ENCODE peak calls at places on chromosomes 2 and 18, in six cellular contexts. U is right cardiac atrium, T is heart right ventricle, Z is PC-3, O is left lung, X is mucosa of descending colon. R is an unnamed sample.

GRCh38 chr2:240339411-240340360 is 95.8 kb upstream of the GPC1 start:
- ATAC-seq in O (no peak), T (no peak), U (peak; percentile 30), X (no peak), Z (no peak), R (no peak)

GRCh38 chr18:35998967-35999366 is 26.5 kb downstream of the RMP24 start:
- ATAC-seq in U (no peak), Z (no peak), X (peak; percentile 30), O (no peak), T (no peak), R (no peak)

GRCh38 chr2:42495234-42495581 is 1.4 kb upstream of the KCNG3 start:
- ATAC-seq in Z (no peak), O (no peak), U (no peak), T (no peak), X (no peak), R (no peak)

GRCh38 chr2:221527759-221528444 is 44.2 kb downstream of the EPHA4 start:
- ATAC-seq in O (peak; percentile 67), X (peak; percentile 86), U (peak; percentile 56), T (peak; percentile 71), Z (no peak), R (no peak)

GRCh38 chr2:45567288-45567963 is 43.6 kb downstream of the SRBD1 start:
- ATAC-seq in O (no peak), T (no peak), U (no peak), X (peak; percentile 6), Z (no peak), R (no peak)

GRCh38 chr2:153871231-153872221 is at the start of gene GALNT13:
- ATAC-seq in T (no peak), O (peak; percentile 98), U (peak; percentile 64), X (peak; percentile 58), Z (peak; percentile 87), R (peak; percentile 72)

GRCh38 chr2:241619602-241620418 is 17.1 kb downstream of the THAP4 start:
- ATAC-seq in Z (no peak), T (no peak), U (no peak), O (no peak), X (no peak), R (no peak)

GRCh38 chr2:129881786-129882396 is 97.6 kb upstream of the RAB6C start:
- ATAC-seq in X (no peak), Z (no peak), O (no peak), U (no peak), T (no peak), R (no peak)

GRCh38 chr2:240551809-240552208 is 6.0 kb downstream of the ANKMY1 start:
- ATAC-seq in X (no peak), U (no peak), O (no peak), Z (no peak), T (no peak), R (no peak)

GRCh38 chr18:79416022-79416676 is 20.4 kb downstream of the NFATC1 start:
- ATAC-seq in T (no peak), X (no peak), O (no peak), Z (no peak), U (no peak), R (no peak)

GRCh38 chr2:38487852-38488251 is 110.8 kb upstream of the ATL2 start:
- ATAC-seq in X (no peak), U (no peak), O (no peak), T (no peak), Z (no peak), R (no peak)

GRCh38 chr2:198441876-198442275 is 637.5 kb downstream of the PLCL1 start:
- ATAC-seq in O (no peak), U (no peak), T (no peak), Z (no peak), X (no peak), R (no peak)

GRCh38 chr2:60429681-60430080 is 123.8 kb downstream of the BCL11A start:
- ATAC-seq in O (no peak), Z (no peak), T (no peak), X (no peak), U (no peak), R (no peak)

GRCh38 chr2:136932700-136933099 is 167.4 kb downstream of the THSD7B start:
- ATAC-seq in X (no peak), Z (peak; percentile 43), O (peak; percentile 68), U (peak; percentile 54), T (no peak), R (no peak)

GRCh38 chr18:2082676-2083075 is 488.6 kb downstream of the METTL4 start:
- ATAC-seq in T (no peak), U (no peak), Z (no peak), X (no peak), O (no peak), R (no peak)

GRCh38 chr2:146246734-146247523 is 1597.9 kb upstream of the ACVR2A start:
- ATAC-seq in T (no peak), X (no peak), Z (peak; percentile 27), O (no peak), U (no peak), R (no peak)

GRCh38 chr2:28367667-28368416 is 24.8 kb upstream of the FOSL2 start:
- ATAC-seq in Z (no peak), U (no peak), T (no peak), X (peak; percentile 56), O (no peak), R (no peak)
- H3K4me1 ChIP-seq in Z (peaks cover 29% of the 10 kb centered on the region), U (peaks cover 9% of the 10 kb centered on the region), T (peaks cover 6% of the 10 kb centered on the region), X (peaks cover 39% of the 10 kb centered on the region), O (no peaks in the 10 kb centered on the region), R (no peaks in the 10 kb centered on the region)

DNA sequence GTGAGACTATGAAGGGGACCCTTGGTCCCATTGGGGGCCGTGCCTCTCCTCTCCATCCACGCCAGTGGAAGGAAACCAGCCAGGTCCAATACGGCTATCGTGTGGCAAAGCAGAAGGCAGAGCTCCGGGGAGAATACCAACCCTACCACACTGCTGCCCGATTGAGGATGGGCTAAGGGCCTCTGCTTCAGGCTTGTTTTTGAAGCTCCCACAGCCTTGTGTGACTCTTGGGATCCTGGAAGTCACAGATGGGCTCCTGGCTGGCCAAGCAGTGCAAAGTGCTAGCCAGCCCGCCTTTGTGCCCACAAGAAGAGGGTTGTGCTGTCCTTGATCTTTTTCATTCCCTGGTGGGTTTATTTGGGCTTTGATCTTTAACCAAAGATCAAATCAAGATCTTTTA is 70.6 kb upstream of the ID2 start:
- ATAC-seq in X (no peak), O (no peak), Z (no peak), U (no peak), T (no peak), R (no peak)
- H3K4me1 ChIP-seq in X (peaks cover 5% of the 10 kb centered on the region), O (no peaks in the 10 kb centered on the region), Z (peaks cover 16% of the 10 kb centered on the region), U (no peaks in the 10 kb centered on the region), T (no peaks in the 10 kb centered on the region), R (no peaks in the 10 kb centered on the region)

DNA sequence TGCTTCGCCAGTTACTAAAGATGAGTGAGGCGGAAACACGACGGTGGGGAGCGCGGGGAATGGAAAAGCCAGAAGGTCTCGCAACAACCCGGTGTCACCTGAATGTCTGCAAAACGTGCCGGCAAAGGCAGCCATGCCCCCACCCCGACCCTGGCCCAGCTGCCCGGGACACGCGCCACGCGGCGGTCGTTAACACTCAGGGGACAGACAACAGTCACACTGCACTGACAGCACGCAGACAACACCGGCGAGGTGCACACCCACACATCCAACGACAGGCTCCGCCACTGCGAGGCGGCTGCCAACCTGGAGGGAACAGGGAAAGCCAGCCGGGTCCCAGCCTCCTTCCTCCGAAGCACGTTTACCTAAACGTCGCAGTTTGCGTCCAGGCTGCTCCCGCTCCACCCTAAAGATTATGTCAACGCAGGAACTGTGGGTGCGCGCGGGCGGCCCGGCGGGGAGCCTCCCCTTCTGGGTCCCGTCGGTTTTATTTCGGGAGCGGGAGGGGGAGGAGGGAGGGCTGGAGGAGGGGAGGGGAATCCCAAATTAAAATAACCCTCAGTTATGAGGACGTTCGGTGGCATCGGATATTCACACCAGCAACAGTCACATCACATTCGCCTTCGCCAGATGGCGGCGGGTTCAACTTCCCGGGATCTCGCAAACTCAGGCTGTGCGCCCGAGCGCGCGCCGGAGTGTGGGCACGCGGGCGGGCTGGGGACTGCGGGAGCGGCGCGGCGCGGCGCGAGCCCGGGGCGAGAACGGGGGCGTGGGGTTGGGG is 694 bp downstream of the PTGR3 start:
- ATAC-seq in O (peak; percentile 10), Z (peak; percentile 12), X (peak; percentile 31), U (peak; percentile 12), T (peak; percentile 15), R (peak; percentile 1)
- H3K4me1 ChIP-seq in O (peaks cover 14% of the 10 kb centered on the region), Z (peaks cover 28% of the 10 kb centered on the region), X (peaks cover 36% of the 10 kb centered on the region), U (no peaks in the 10 kb centered on the region), T (peaks cover 37% of the 10 kb centered on the region), R (peaks cover 63% of the 10 kb centered on the region)

DNA sequence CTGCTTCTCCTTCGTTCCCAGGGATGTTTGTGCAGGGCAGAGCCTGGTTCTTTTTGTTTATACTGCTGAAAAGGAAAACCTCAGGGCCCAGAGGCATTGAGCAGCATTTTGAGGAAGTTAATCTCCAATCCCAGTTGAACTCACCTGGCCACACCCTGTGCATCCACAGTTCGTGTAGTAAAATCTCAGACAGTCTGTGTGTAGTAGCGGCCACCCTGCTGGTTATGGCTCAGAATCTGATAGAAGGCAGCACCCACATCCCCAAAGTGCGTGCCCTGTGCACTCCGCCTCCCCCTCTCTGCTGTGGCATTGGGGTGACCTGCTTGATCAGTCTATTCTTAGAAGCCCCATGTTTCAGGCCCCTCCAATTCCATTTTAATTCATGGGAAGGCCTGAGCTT is 10.9 kb downstream of the TRIB2 start:
- ATAC-seq in U (no peak), T (no peak), X (peak; percentile 19), O (no peak), Z (no peak), R (no peak)
- H3K4me1 ChIP-seq in U (peaks cover 41% of the 10 kb centered on the region), T (peaks cover 94% of the 10 kb centered on the region), X (peaks cover 14% of the 10 kb centered on the region), O (no peaks in the 10 kb centered on the region), Z (peaks cover 1% of the 10 kb centered on the region), R (peaks cover 2% of the 10 kb centered on the region)

DNA sequence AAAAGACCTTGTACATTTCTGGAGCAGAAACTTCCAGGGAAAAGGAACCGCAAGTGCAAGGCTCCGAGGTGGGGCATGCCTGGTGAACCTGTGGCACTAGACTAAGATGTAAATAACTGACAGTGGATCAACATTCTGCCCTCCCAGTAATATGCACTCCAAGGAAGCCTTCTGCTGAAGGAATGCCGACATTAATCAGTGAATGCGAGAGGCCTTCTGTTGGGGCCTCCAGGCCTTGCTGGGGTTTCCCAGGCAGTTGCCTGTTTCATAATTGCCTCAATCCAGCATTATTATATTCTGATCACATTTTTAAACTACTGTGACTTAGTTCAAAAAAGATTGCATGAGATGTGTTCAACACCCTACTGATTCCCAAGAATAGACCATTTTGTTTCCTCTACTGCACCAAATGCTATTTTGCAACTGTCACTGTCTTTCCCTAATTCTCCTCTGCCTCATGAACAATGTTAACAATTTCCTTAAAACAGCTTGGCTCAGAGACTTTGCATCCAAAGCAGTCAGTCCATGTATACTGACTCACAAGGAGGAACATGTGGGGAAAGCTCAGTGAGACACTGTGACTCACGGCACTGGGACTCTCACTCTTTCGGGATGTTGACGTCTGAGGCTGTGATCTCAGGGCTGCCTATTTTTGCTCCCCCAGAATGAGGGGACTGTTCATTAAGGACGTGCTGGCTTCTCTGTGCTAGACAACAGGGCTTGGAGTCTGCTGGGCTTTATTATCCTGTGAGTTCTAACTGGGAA is 10.5 kb upstream of the DSG2 start:
- ATAC-seq in U (no peak), O (peak; percentile 41), T (no peak), X (peak; percentile 36), Z (peak; percentile 86), R (no peak)
- H3K4me1 ChIP-seq in U (no peaks in the 10 kb centered on the region), O (no peaks in the 10 kb centered on the region), T (no peaks in the 10 kb centered on the region), X (peaks cover 15% of the 10 kb centered on the region), Z (peaks cover 46% of the 10 kb centered on the region), R (no peaks in the 10 kb centered on the region)

DNA sequence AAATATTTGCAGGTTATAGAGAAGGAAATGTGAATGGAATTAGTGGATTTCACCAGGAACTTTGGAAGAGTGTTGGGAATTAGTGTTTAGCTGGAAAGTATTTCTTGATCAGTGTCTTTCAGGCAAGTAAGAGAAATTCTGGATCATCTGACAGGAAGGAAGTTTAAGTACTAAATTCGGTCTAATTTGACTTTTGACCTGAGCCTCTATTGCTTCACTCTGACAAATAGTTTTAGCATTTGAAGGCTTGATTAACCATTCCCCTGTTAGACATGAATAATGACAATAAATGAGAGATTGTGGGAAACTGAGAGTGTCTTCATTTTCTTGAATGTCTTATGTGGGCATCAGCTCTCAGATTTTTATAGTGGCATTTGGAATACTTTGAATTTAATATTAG is 16.0 kb downstream of the CCNT2 start:
- ATAC-seq in T (no peak), X (no peak), U (no peak), Z (no peak), O (no peak), R (no peak)
- H3K4me1 ChIP-seq in T (peaks cover 24% of the 10 kb centered on the region), X (peaks cover 6% of the 10 kb centered on the region), U (peaks cover 2% of the 10 kb centered on the region), Z (peaks cover 5% of the 10 kb centered on the region), O (peaks cover 10% of the 10 kb centered on the region), R (peaks cover 77% of the 10 kb centered on the region)